ENCODE peak calls at places on chromosomes 13 and 19, in nine cellular contexts. One of them, this sample, is unnamed.

GRCh38 chr13:99191336-99191899 is 9.2 kb upstream of the UBAC2 start:
- DNase-seq in ascending aorta: no peak
- DNase-seq in tibial artery: no peak
- DNase-seq in left lung: no peak
- DNase-seq in body of pancreas: no peak
- DNase-seq in CD4-positive, alpha-beta T cell: no peak
- DNase-seq in GM10248: no peak
- DNase-seq in lung: no peak
- DNase-seq in PC-9: no peak
- DNase-seq in this sample: no peak

GRCh38 chr13:41413907-41414306 is 43.4 kb upstream of the RGCC start:
- DNase-seq in ascending aorta: no peak
- DNase-seq in tibial artery: no peak
- DNase-seq in left lung: no peak
- DNase-seq in body of pancreas: no peak
- DNase-seq in CD4-positive, alpha-beta T cell: no peak
- DNase-seq in GM10248: no peak
- DNase-seq in lung: no peak
- DNase-seq in PC-9: no peak
- DNase-seq in this sample: no peak

GRCh38 chr13:75705395-75705794 is 69.3 kb downstream of the LMO7 start:
- DNase-seq in ascending aorta: no peak
- DNase-seq in tibial artery: no peak
- DNase-seq in left lung: no peak
- DNase-seq in body of pancreas: no peak
- DNase-seq in CD4-positive, alpha-beta T cell: no peak
- DNase-seq in GM10248: no peak
- DNase-seq in lung: no peak
- DNase-seq in PC-9: peak
- DNase-seq in this sample: no peak

GRCh38 chr19:28242317-28242927 is 970.5 kb downstream of the UQCRFS1 start:
- DNase-seq in ascending aorta: no peak
- DNase-seq in tibial artery: no peak
- DNase-seq in left lung: no peak
- DNase-seq in body of pancreas: peak
- DNase-seq in CD4-positive, alpha-beta T cell: no peak
- DNase-seq in GM10248: peak
- DNase-seq in lung: no peak
- DNase-seq in PC-9: no peak
- DNase-seq in this sample: no peak

GRCh38 chr13:32964987-32965386 is 51.2 kb upstream of the KL start:
- DNase-seq in ascending aorta: no peak
- DNase-seq in tibial artery: no peak
- DNase-seq in left lung: no peak
- DNase-seq in body of pancreas: no peak
- DNase-seq in CD4-positive, alpha-beta T cell: no peak
- DNase-seq in GM10248: no peak
- DNase-seq in lung: no peak
- DNase-seq in PC-9: no peak
- DNase-seq in this sample: no peak

GRCh38 chr13:98556968-98557591 is 19.8 kb downstream of the STK24 start:
- DNase-seq in ascending aorta: peak
- DNase-seq in tibial artery: peak
- DNase-seq in left lung: no peak
- DNase-seq in body of pancreas: no peak
- DNase-seq in CD4-positive, alpha-beta T cell: no peak
- DNase-seq in GM10248: no peak
- DNase-seq in lung: no peak
- DNase-seq in PC-9: no peak
- DNase-seq in this sample: no peak

GRCh38 chr19:18253716-18254115 is 20.5 kb downstream of the IQCN start:
- DNase-seq in ascending aorta: no peak
- DNase-seq in tibial artery: no peak
- DNase-seq in left lung: peak
- DNase-seq in body of pancreas: no peak
- DNase-seq in CD4-positive, alpha-beta T cell: no peak
- DNase-seq in GM10248: no peak
- DNase-seq in lung: peak
- DNase-seq in PC-9: peak
- DNase-seq in this sample: no peak

GRCh38 chr13:97385854-97386253 is 48.1 kb upstream of the RAP2A start:
- DNase-seq in ascending aorta: no peak
- DNase-seq in tibial artery: no peak
- DNase-seq in left lung: no peak
- DNase-seq in body of pancreas: no peak
- DNase-seq in CD4-positive, alpha-beta T cell: no peak
- DNase-seq in GM10248: no peak
- DNase-seq in lung: no peak
- DNase-seq in PC-9: no peak
- DNase-seq in this sample: no peak

GRCh38 chr13:100657881-100658315 is 16.7 kb downstream of the TMTC4 start:
- DNase-seq in ascending aorta: no peak
- DNase-seq in tibial artery: no peak
- DNase-seq in left lung: no peak
- DNase-seq in body of pancreas: no peak
- DNase-seq in CD4-positive, alpha-beta T cell: no peak
- DNase-seq in GM10248: no peak
- DNase-seq in lung: no peak
- DNase-seq in PC-9: no peak
- DNase-seq in this sample: no peak

GRCh38 chr13:51829236-51829899 is 15.6 kb downstream of the TMEM272 start:
- DNase-seq in ascending aorta: no peak
- DNase-seq in tibial artery: no peak
- DNase-seq in left lung: no peak
- DNase-seq in body of pancreas: no peak
- DNase-seq in CD4-positive, alpha-beta T cell: no peak
- DNase-seq in GM10248: no peak
- DNase-seq in lung: no peak
- DNase-seq in PC-9: no peak
- DNase-seq in this sample: no peak

GRCh38 chr13:21133077-21133476 is 43.3 kb downstream of the SKA3 start:
- DNase-seq in ascending aorta: no peak
- DNase-seq in tibial artery: no peak
- DNase-seq in left lung: no peak
- DNase-seq in body of pancreas: no peak
- DNase-seq in CD4-positive, alpha-beta T cell: no peak
- DNase-seq in GM10248: no peak
- DNase-seq in lung: no peak
- DNase-seq in PC-9: no peak
- DNase-seq in this sample: no peak

GRCh38 chr13:38693641-38694040 is 6.8 kb downstream of the FREM2 start:
- DNase-seq in ascending aorta: no peak
- DNase-seq in tibial artery: no peak
- DNase-seq in left lung: peak
- DNase-seq in body of pancreas: peak
- DNase-seq in CD4-positive, alpha-beta T cell: no peak
- DNase-seq in GM10248: no peak
- DNase-seq in lung: peak
- DNase-seq in PC-9: no peak
- DNase-seq in this sample: no peak

GRCh38 chr19:18865973-18866799 is 29.8 kb downstream of the CERS1 start:
- DNase-seq in ascending aorta: no peak
- DNase-seq in tibial artery: no peak
- DNase-seq in left lung: no peak
- DNase-seq in body of pancreas: peak
- DNase-seq in CD4-positive, alpha-beta T cell: peak
- DNase-seq in GM10248: peak
- DNase-seq in lung: no peak
- DNase-seq in PC-9: no peak
- DNase-seq in this sample: peak

GRCh38 chr13:73194310-73194709 is 135.5 kb downstream of the KLF5 start:
- DNase-seq in ascending aorta: no peak
- DNase-seq in tibial artery: no peak
- DNase-seq in left lung: no peak
- DNase-seq in body of pancreas: no peak
- DNase-seq in CD4-positive, alpha-beta T cell: no peak
- DNase-seq in GM10248: no peak
- DNase-seq in lung: no peak
- DNase-seq in PC-9: peak
- DNase-seq in this sample: no peak

DNA sequence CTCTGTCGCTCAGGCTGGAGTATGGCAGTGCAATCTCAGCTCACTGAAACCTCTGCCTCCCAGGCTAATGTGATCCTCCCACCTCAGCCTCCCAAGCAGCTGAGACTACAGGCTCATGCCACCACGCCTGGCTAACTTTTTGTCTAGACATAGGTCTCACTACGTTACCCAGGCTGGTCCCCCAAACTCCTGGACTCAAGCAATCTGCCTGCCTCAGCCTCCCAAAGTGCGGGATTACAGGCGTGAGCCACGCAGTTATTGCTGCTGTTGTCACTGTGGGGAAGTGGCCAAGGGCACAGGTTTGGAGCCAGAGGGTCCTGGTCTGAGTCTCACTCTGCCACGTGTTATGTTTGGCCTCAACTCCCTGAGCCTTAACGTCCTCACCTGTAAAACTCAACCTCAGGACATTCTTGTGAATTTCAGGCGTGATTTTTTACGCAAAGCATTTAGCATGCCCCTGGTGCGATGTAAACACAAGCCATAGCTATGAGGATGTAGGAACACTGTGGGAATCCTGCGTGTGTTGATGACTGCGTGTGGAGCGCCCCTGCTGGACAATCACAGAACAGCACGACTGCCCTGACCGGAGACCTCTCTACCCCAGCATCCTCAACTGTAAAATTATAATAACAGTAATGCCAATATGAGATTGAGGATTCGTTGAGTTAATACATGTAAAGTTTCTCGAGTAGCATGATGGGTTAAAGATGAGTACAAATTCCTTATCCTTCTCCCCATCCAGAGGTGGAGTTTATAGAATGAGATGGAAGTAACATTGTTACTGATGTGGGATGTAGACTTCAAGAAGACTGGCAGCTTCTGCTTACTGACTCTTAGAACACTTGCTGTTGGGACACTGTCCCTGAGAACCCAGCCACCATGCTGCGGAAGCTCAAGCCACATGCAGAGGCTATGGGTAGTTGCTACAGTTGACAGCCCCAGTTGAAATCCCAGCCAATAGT is 41.8 kb upstream of the PNMA8B start:
- DNase-seq in ascending aorta: peak
- DNase-seq in tibial artery: peak
- DNase-seq in left lung: no peak
- DNase-seq in body of pancreas: peak
- DNase-seq in CD4-positive, alpha-beta T cell: peak
- DNase-seq in GM10248: peak
- DNase-seq in lung: peak
- DNase-seq in PC-9: no peak
- DNase-seq in this sample: peak
- TF ChIP-seq CTCF in ascending aorta: peak
- TF ChIP-seq CTCF in tibial artery: peak
- TF ChIP-seq CTCF in left lung: peak
- TF ChIP-seq CTCF in body of pancreas: peak
- TF ChIP-seq CTCF in CD4-positive, alpha-beta T cell: peak
- TF ChIP-seq CTCF in GM10248: peak
- TF ChIP-seq CTCF in lung: peak
- TF ChIP-seq CTCF in PC-9: peak
- TF ChIP-seq CTCF in this sample: peak

GRCh38 chr19:14218615-14219330 is 12.8 kb upstream of the ADGRL1 start:
- DNase-seq in ascending aorta: no peak
- DNase-seq in tibial artery: no peak
- DNase-seq in left lung: no peak
- DNase-seq in body of pancreas: no peak
- DNase-seq in CD4-positive, alpha-beta T cell: no peak
- DNase-seq in GM10248: no peak
- DNase-seq in lung: no peak
- DNase-seq in PC-9: no peak
- DNase-seq in this sample: no peak
- TF ChIP-seq CTCF in ascending aorta: no peak
- TF ChIP-seq CTCF in tibial artery: no peak
- TF ChIP-seq CTCF in left lung: no peak
- TF ChIP-seq CTCF in body of pancreas: no peak
- TF ChIP-seq CTCF in CD4-positive, alpha-beta T cell: no peak
- TF ChIP-seq CTCF in GM10248: no peak
- TF ChIP-seq CTCF in lung: no peak
- TF ChIP-seq CTCF in PC-9: no peak
- TF ChIP-seq CTCF in this sample: no peak

GRCh38 chr19:5150902-5151741 is 182.2 kb downstream of the KDM4B start:
- DNase-seq in ascending aorta: peak
- DNase-seq in tibial artery: peak
- DNase-seq in left lung: no peak
- DNase-seq in body of pancreas: no peak
- DNase-seq in CD4-positive, alpha-beta T cell: no peak
- DNase-seq in GM10248: no peak
- DNase-seq in lung: no peak
- DNase-seq in PC-9: no peak
- DNase-seq in this sample: no peak
- TF ChIP-seq CTCF in ascending aorta: no peak
- TF ChIP-seq CTCF in tibial artery: no peak
- TF ChIP-seq CTCF in left lung: no peak
- TF ChIP-seq CTCF in body of pancreas: no peak
- TF ChIP-seq CTCF in CD4-positive, alpha-beta T cell: no peak
- TF ChIP-seq CTCF in GM10248: no peak
- TF ChIP-seq CTCF in lung: no peak
- TF ChIP-seq CTCF in PC-9: no peak
- TF ChIP-seq CTCF in this sample: no peak

GRCh38 chr13:82294226-82294625 is 1588.0 kb downstream of the SLITRK1 start:
- DNase-seq in ascending aorta: no peak
- DNase-seq in tibial artery: no peak
- DNase-seq in left lung: no peak
- DNase-seq in body of pancreas: no peak
- DNase-seq in CD4-positive, alpha-beta T cell: no peak
- DNase-seq in GM10248: no peak
- DNase-seq in lung: no peak
- DNase-seq in PC-9: no peak
- DNase-seq in this sample: no peak
- TF ChIP-seq CTCF in ascending aorta: no peak
- TF ChIP-seq CTCF in tibial artery: no peak
- TF ChIP-seq CTCF in left lung: no peak
- TF ChIP-seq CTCF in body of pancreas: no peak
- TF ChIP-seq CTCF in CD4-positive, alpha-beta T cell: no peak
- TF ChIP-seq CTCF in GM10248: no peak
- TF ChIP-seq CTCF in lung: no peak
- TF ChIP-seq CTCF in PC-9: no peak
- TF ChIP-seq CTCF in this sample: no peak

DNA sequence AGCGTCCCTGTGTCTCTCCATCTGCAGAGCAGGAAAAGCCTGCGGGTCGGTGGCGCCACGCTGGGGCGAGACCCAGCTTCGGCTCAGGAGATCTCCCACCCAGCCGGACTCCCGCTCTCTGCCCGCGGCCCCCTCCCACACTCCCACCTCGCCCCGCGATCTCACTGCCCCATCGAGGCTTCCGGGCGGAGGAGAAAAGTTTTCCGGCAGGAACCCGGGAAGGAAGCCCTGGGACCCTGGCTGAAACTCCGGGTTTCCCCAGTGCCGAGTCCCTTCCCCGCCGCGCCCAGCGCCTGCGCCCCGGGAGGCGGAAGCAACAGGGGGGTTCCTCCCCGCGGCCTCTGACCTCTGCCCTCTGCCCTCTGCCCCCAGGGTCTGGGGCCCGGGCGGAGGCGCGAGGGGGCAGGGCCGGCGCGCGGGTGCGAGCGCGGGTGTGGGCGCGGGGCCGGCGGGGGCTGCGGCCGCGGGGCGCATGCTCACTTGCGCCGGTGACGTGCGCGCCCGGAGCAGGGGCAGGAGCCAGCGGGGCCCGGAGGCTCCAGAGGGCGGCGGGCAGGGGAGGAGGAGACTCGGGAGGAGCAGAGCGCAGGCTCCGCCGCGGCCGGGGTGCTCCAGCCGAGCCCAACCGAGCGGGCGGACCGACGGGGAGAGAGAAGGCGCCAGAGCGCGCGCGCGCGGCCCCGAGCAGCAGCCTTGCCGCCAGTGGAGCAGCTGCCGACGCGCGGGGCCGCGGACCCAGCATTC is at the start of gene ATP11A:
- DNase-seq in ascending aorta: peak
- DNase-seq in tibial artery: peak
- DNase-seq in left lung: peak
- DNase-seq in body of pancreas: peak
- DNase-seq in CD4-positive, alpha-beta T cell: peak
- DNase-seq in GM10248: peak
- DNase-seq in lung: peak
- DNase-seq in PC-9: peak
- DNase-seq in this sample: peak
- TF ChIP-seq CTCF in ascending aorta: no peak
- TF ChIP-seq CTCF in tibial artery: no peak
- TF ChIP-seq CTCF in left lung: no peak
- TF ChIP-seq CTCF in body of pancreas: peak
- TF ChIP-seq CTCF in CD4-positive, alpha-beta T cell: no peak
- TF ChIP-seq CTCF in GM10248: peak
- TF ChIP-seq CTCF in lung: no peak
- TF ChIP-seq CTCF in PC-9: no peak
- TF ChIP-seq CTCF in this sample: peak

This sample was measured in GM13977.